ENCODE peak calls at places on chromosomes 7 and 10, in ten cellular contexts. F is neural progenitor cell, A is left ventricle myocardium inferior, I is endodermal cell, B is HCT116, J is PC-3, P is heart left ventricle, O is heart right ventricle, T is spleen, H is cardiac muscle cell. M is an unnamed sample. For H3K4me1, the result is how much of the 10 kb centered on the place peaks cover.

GRCh38 chr10:127889605-127890195 is 3.0 kb downstream of the CLRN3 start:
- DNase-seq in F (no peak), A (no peak), I (no peak), B (no peak), J (peak), P (no peak), O (no peak), T (no peak), H (no peak), M (no peak)

GRCh38 chr10:45580371-45580770 is 92.2 kb downstream of the ZFAND4 start:
- DNase-seq in F (no peak), A (no peak), I (no peak), B (no peak), J (no peak), P (no peak), O (no peak), T (no peak), H (no peak), M (no peak)

GRCh38 chr10:79298403-79299244 is 48.6 kb upstream of the PPIF start:
- DNase-seq in F (no peak), A (no peak), I (no peak), B (peak), J (peak), P (peak), O (no peak), T (no peak), H (no peak), M (no peak)

GRCh38 chr10:13659887-13660544 is 73.3 kb downstream of the PRPF18 start:
- DNase-seq in F (peak), A (peak), I (peak), B (no peak), J (peak), P (peak), O (peak), T (peak), H (peak), M (peak)

GRCh38 chr10:132142396-132143161 is 44.2 kb upstream of the DPYSL4 start:
- DNase-seq in F (peak), A (peak), I (peak), B (no peak), J (peak), P (peak), O (no peak), T (peak), H (peak), M (peak)

GRCh38 chr10:121324678-121325213 is 273.5 kb downstream of the FGFR2 start:
- DNase-seq in F (no peak), A (no peak), I (peak), B (peak), J (peak), P (no peak), O (no peak), T (no peak), H (no peak), M (no peak)

GRCh38 chr7:149304006-149304405 is 42.0 kb downstream of the ZNF783 start:
- DNase-seq in F (no peak), A (no peak), I (no peak), B (no peak), J (no peak), P (no peak), O (no peak), T (no peak), H (no peak), M (no peak)

GRCh38 chr7:12643001-12643400 is 44.4 kb upstream of the ARL4A start:
- DNase-seq in F (no peak), A (no peak), I (no peak), B (no peak), J (no peak), P (no peak), O (no peak), T (no peak), H (no peak), M (no peak)

GRCh38 chr7:47465191-47465590 is 116.7 kb downstream of the TNS3 start:
- DNase-seq in F (no peak), A (no peak), I (no peak), B (no peak), J (no peak), P (peak), O (peak), T (no peak), H (peak), M (peak)

GRCh38 chr7:107233981-107234380 is 65.2 kb downstream of the HBP1 start:
- DNase-seq in F (no peak), A (no peak), I (no peak), B (no peak), J (peak), P (no peak), O (no peak), T (no peak), H (no peak), M (no peak)

GRCh38 chr7:135856356-135857144 is 107.9 kb upstream of the FAM180A start:
- DNase-seq in F (no peak), A (no peak), I (no peak), B (no peak), J (peak), P (no peak), O (no peak), T (no peak), H (no peak), M (no peak)

GRCh38 chr7:151696738-151697514 is 177.2 kb upstream of the RHEB start:
- DNase-seq in F (peak), A (peak), I (peak), B (no peak), J (peak), P (no peak), O (peak), T (no peak), H (peak), M (no peak)

GRCh38 chr7:85160223-85160622 is 26.6 kb downstream of the SEMA3D start:
- DNase-seq in F (no peak), A (no peak), I (no peak), B (no peak), J (peak), P (no peak), O (no peak), T (no peak), H (no peak), M (no peak)

GRCh38 chr10:104639595-104640338 is 1.3 kb upstream of the SORCS3 start:
- DNase-seq in F (peak), A (no peak), I (peak), B (no peak), J (no peak), P (no peak), O (no peak), T (no peak), H (peak), M (no peak)

GRCh38 chr10:43000651-43001426 is 76.0 kb upstream of the RET start:
- DNase-seq in F (no peak), A (no peak), I (no peak), B (no peak), J (no peak), P (no peak), O (no peak), T (peak), H (no peak), M (no peak)

GRCh38 chr7:140223515-140224221 is 46.9 kb upstream of the KDM7A start:
- DNase-seq in F (no peak), A (no peak), I (no peak), B (no peak), J (no peak), P (no peak), O (no peak), T (no peak), H (no peak), M (no peak)

GRCh38 chr7:36604801-36605200 is 119.5 kb downstream of the AOAH start:
- DNase-seq in F (no peak), A (no peak), I (no peak), B (no peak), J (no peak), P (no peak), O (no peak), T (no peak), H (no peak), M (no peak)

GRCh38 chr7:134081695-134082094 is 45.4 kb upstream of the LRGUK start:
- DNase-seq in F (no peak), A (no peak), I (no peak), B (no peak), J (no peak), P (no peak), O (no peak), T (no peak), H (no peak), M (no peak)

GRCh38 chr10:122162566-122163181 is 108.4 kb upstream of the BTBD16 start:
- DNase-seq in F (no peak), A (no peak), I (no peak), B (no peak), J (no peak), P (peak), O (no peak), T (no peak), H (no peak), M (no peak)

GRCh38 chr10:118615888-118616287 is 20.4 kb upstream of the PRLHR start:
- DNase-seq in F (no peak), A (no peak), I (no peak), B (peak), J (peak), P (no peak), O (no peak), T (no peak), H (no peak), M (no peak)

GRCh38 chr7:96320437-96320836 is 1.5 kb downstream of the SLC25A13 start:
- DNase-seq in F (no peak), A (no peak), I (no peak), B (no peak), J (no peak), P (no peak), O (no peak), T (no peak), H (peak), M (no peak)

DNA sequence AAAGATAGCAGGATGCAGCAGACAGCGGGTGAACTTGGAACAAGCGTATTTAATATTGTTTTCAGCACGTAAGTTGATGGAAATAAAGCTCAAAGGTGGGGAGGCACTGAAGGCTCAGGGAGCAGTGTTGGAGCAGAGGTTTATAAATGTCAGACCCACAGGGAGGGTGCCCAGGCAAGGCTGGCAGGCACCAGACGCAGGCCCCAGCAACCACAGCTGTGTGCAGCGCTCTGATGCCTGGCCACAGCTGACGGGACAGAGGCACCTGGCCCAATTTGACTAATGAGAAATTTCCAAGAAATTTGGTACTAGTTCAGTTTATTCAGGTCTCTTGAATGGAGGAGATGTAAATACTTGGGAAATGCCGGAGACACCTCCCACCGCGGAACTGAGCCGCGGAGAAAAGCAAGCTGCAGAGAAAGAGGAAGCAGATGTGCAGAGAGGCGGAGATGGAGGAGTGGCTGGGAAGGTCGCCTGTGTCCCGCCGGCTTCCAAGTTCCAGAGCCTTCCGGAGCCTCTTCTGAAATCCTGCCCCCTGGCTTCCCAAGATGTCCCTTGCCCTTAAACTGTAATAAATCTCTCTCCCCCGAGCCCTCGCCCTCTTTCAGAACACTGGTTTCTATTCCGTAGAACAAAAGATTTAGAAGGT is 38.3 kb upstream of the PLXNA4 start:
- DNase-seq in F (peak), A (peak), I (peak), B (no peak), J (no peak), P (peak), O (peak), T (no peak), H (peak), M (peak)
- TF ChIP-seq CTCF in F (peak), A (peak), I (peak), B (peak), J (no peak), P (peak), O (no peak), T (peak), H (peak), M (no peak)

DNA sequence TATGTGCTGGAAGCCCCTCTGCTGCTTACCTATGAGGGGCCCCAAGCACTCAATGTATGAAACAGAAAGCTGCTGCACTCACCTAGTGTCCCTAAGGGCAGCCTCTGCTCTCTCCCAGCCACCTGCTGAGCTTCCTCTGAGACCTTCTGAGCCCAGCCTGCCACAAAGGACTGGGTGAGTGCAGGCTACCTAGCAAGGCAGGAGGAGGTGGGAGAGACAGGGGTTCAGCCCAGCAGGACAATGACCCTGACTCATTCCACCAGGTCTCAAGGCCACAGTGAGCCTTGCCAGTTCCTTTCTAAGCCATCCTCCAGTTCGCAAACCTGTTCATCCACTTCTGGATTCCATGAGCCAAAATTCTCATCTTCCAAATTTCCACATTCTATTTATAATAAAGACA is 16.3 kb downstream of the VOPP1 start:
- DNase-seq in F (no peak), A (no peak), I (peak), B (no peak), J (peak), P (no peak), O (no peak), T (no peak), H (no peak), M (no peak)
- H3K4me1 ChIP-seq in F (under half), A (half or more), I (under half), B (under half), J (half or more), P (half or more), O (half or more), T (under half), H (under half), M (under half)

GRCh38 chr7:41316410-41316809 is 386.5 kb downstream of the INHBA start:
- DNase-seq in F (no peak), A (no peak), I (no peak), B (no peak), J (no peak), P (no peak), O (no peak), T (no peak), H (no peak), M (no peak)

GRCh38 chr7:41319601-41320000 is 383.3 kb downstream of the INHBA start:
- DNase-seq in F (no peak), A (no peak), I (no peak), B (no peak), J (no peak), P (no peak), O (no peak), T (no peak), H (no peak), M (no peak)

GRCh38 chr7:41313171-41313570 is 389.7 kb downstream of the INHBA start:
- DNase-seq in F (no peak), A (no peak), I (no peak), B (no peak), J (no peak), P (no peak), O (no peak), T (no peak), H (no peak), M (no peak)

GRCh38 chr7:41312235-41312634 is 390.7 kb downstream of the INHBA start:
- DNase-seq in F (no peak), A (no peak), I (no peak), B (no peak), J (no peak), P (no peak), O (no peak), T (no peak), H (no peak), M (no peak)

DNA sequence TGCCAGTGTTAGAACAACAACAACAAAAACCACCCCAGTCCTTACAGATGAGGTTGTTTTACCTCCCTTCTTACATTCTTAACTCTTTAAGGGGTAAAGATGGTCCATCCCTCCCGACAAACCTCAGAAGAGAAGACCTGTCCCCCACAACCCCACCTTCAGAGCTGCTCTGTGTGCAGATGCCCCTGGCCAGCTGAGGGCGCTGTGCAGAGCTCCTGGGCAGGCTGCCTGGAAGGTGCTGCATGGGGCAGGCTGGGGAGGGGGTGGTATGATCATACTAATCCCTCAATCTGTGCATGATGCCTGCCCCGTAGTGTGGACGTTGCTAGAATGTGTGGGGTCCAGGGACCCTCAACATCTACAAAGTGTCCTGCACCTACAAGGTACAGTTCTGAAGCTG is 387.1 kb downstream of the INHBA start:
- DNase-seq in F (peak), A (no peak), I (peak), B (no peak), J (no peak), P (no peak), O (no peak), T (no peak), H (no peak), M (peak)
- TF ChIP-seq CTCF in F (peak), A (no peak), I (peak), B (peak), J (peak), P (peak), O (peak), T (no peak), H (peak), M (no peak)

GRCh38 chr7:116704650-116705049 is 32.7 kb downstream of the MET start:
- DNase-seq in F (no peak), A (no peak), I (no peak), B (no peak), J (no peak), P (no peak), O (no peak), T (no peak), H (no peak), M (no peak)
- H3K4me1 ChIP-seq in F (under half), A (under half), I (under half), B (half or more), J (half or more), P (under half), O (under half), T (under half), H (under half), M (under half)

GRCh38 chr7:42831051-42831952 is 80.6 kb downstream of the C7orf25 start:
- DNase-seq in F (peak), A (peak), I (peak), B (peak), J (peak), P (peak), O (peak), T (no peak), H (peak), M (peak)
- TF ChIP-seq CTCF in F (peak), A (peak), I (peak), B (peak), J (peak), P (peak), O (peak), T (peak), H (peak), M (peak)

DNA sequence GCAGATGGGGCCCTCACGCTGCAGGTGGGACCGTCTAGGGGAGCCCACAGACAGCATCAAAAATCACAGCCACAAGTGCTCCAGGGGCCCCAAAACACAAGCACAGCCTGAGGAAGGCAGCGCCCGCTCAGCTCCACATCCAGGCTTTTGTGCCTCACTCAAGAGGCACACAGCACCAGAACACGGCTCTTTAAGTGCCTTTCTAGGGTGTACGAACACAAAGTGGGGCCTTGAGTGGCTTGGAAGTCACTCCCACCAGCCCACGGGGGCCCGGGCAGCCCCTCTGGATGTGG is 65.2 kb downstream of the DIP2C start:
- DNase-seq in F (no peak), A (no peak), I (no peak), B (no peak), J (no peak), P (no peak), O (no peak), T (no peak), H (no peak), M (no peak)
- H3K4me1 ChIP-seq in F (under half), A (half or more), I (under half), B (under half), J (under half), P (under half), O (under half), T (under half), H (under half), M (under half)

DNA sequence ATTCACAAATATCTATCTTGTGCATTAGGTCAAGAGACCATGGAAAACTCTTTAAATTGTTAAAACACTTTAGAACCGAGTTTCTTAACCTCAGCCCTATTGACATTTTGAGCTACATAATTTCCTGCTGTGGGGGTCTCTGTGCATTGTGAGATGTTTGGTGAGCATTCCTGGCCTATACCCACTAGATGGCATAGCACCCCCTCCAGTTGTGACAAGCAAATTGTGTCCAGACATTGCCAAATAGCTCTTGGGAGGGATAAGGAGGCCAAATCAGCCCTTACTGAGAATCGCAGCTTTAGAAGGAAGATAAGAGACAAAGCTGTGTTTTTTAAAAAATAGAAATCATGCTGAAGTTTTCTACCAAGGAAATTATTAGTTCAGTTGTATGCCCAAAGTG is 1158.5 kb upstream of the C7orf33 start:
- DNase-seq in F (peak), A (no peak), I (peak), B (no peak), J (peak), P (no peak), O (no peak), T (no peak), H (peak), M (peak)
- TF ChIP-seq CTCF in F (peak), A (no peak), I (peak), B (no peak), J (peak), P (no peak), O (no peak), T (no peak), H (peak), M (no peak)

DNA sequence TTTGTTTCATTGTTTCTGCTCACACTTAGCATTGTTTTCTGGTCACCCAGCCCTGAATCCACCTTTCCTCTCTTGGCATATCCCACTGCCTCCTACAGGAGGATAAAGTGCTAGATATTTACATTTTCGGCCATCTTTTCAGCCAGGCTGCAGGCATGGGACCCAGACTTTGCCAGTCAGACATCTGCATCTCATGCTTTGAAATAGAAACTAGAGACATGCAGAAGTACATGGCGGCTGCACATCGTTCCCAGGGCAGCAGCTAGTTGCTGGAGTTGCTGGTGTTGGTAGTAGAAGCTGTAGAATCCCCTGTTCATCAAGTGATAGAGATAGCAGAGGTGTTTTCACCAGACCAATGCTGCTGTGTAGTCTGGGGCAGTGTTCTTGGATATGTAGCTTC is 18.7 kb downstream of the STAMBPL1 start:
- DNase-seq in F (no peak), A (no peak), I (no peak), B (no peak), J (no peak), P (no peak), O (no peak), T (no peak), H (no peak), M (no peak)
- H3K4me1 ChIP-seq in F (under half), A (under half), I (under half), B (under half), J (under half), P (half or more), O (half or more), T (under half), H (under half), M (under half)

GRCh38 chr10:77602913-77603528 is 34.6 kb downstream of the KCNMA1 start:
- DNase-seq in F (no peak), A (no peak), I (no peak), B (no peak), J (no peak), P (no peak), O (no peak), T (no peak), H (no peak), M (no peak)

GRCh38 chr10:77601488-77601887 is 36.1 kb downstream of the KCNMA1 start:
- DNase-seq in F (no peak), A (no peak), I (no peak), B (no peak), J (peak), P (no peak), O (no peak), T (peak), H (no peak), M (no peak)

GRCh38 chr10:77603529-77603927 is 34.1 kb downstream of the KCNMA1 start:
- DNase-seq in F (no peak), A (no peak), I (peak), B (no peak), J (peak), P (no peak), O (no peak), T (no peak), H (no peak), M (no peak)

GRCh38 chr10:77604063-77604462 is 33.5 kb downstream of the KCNMA1 start:
- DNase-seq in F (no peak), A (no peak), I (no peak), B (no peak), J (no peak), P (no peak), O (no peak), T (no peak), H (no peak), M (no peak)

GRCh38 chr10:77602231-77602912 is 35.2 kb downstream of the KCNMA1 start:
- DNase-seq in F (no peak), A (no peak), I (no peak), B (no peak), J (peak), P (no peak), O (no peak), T (no peak), H (no peak), M (no peak)
- TF ChIP-seq CTCF in F (peak), A (no peak), I (peak), B (peak), J (peak), P (no peak), O (no peak), T (no peak), H (no peak), M (no peak)